ENCODE peak calls at places on chromosomes 16 and 17, in five cellular contexts. C is AG08395; I is NCI-H1092; U is stimulated activated CD8-positive, alpha-beta memory T cell treated with anti-CD3 and anti-CD28 coated beads, Interleukin-15, amount 100 ng/mL, for 1 hour; H is body of pancreas. L is an unnamed sample.

GRCh38 chr17:83178533-83179201 is 99.3 kb downstream of the METRNL start:
- DNase-seq in H (no peak), I (no peak), U (no peak), C (no peak), L (peak; percentile 38)

GRCh38 chr17:44134752-44135568 is 6.8 kb upstream of the HROB start:
- DNase-seq in C (no peak), U (no peak), I (no peak), H (no peak), L (no peak)

GRCh38 chr17:66893382-66893781 is 58.5 kb downstream of the CACNG5 start:
- DNase-seq in I (no peak), U (no peak), C (no peak), H (no peak), L (no peak)

GRCh38 chr17:72372185-72372584 is 251.4 kb downstream of the SOX9 start:
- DNase-seq in H (no peak), U (no peak), I (no peak), C (peak; percentile 49), L (no peak)

GRCh38 chr16:22103371-22103890 is 11.1 kb downstream of the VWA3A start:
- DNase-seq in C (no peak), U (no peak), I (no peak), H (no peak), L (no peak)

GRCh38 chr17:5948811-5949210 is 121.4 kb upstream of the WSCD1 start:
- DNase-seq in I (no peak), H (no peak), U (no peak), C (no peak), L (no peak)

GRCh38 chr17:5234645-5235576 is at the start of gene SCIMP:
- DNase-seq in H (peak; percentile 14), C (no peak), I (no peak), U (no peak), L (no peak)

GRCh38 chr17:11170901-11171300 is 70.1 kb upstream of the SHISA6 start:
- DNase-seq in U (no peak), C (no peak), H (no peak), I (no peak), L (no peak)

GRCh38 chr16:72637306-72637705 is 410.6 kb downstream of the ZFHX3 start:
- DNase-seq in C (peak; percentile 65), H (no peak), U (no peak), I (no peak), L (no peak)

GRCh38 chr17:76852843-76853242 is 15.4 kb upstream of the MGAT5B start:
- DNase-seq in I (no peak), C (no peak), U (no peak), H (no peak), L (no peak)

GRCh38 chr17:44830359-44831269 is 527 bp upstream of the GJC1 start:
- DNase-seq in C (peak; percentile 23), I (no peak), H (peak; percentile 18), U (no peak), L (no peak)

GRCh38 chr17:78892062-78892456 is 10.9 kb downstream of the CEP295NL start:
- DNase-seq in C (no peak), H (no peak), U (no peak), I (no peak), L (no peak)

GRCh38 chr17:59327136-59327878 is 4.1 kb upstream of the YPEL2 start:
- DNase-seq in U (no peak), C (no peak), H (no peak), I (no peak), L (no peak)

GRCh38 chr17:75683467-75684041 is 16.4 kb downstream of the SAP30BP start:
- DNase-seq in H (no peak), I (no peak), C (peak; percentile 46), U (no peak), L (no peak)

GRCh38 chr17:17087424-17088103 is 45.3 kb downstream of the MPRIP start:
- DNase-seq in U (no peak), I (no peak), H (no peak), C (no peak), L (no peak)

GRCh38 chr16:49491736-49492089 is 118.1 kb downstream of the C16orf78 start:
- DNase-seq in C (no peak), H (peak; percentile 48), I (no peak), U (no peak), L (no peak)

GRCh38 chr16:30121741-30122620 is 1.0 kb downstream of the MAPK3 start:
- DNase-seq in C (peak; percentile 25), U (no peak), H (peak; percentile 39), I (no peak), L (no peak)